ENCODE peak calls at places on chromosome 16, in four cellular contexts. Y is esophagus squamous epithelium, P is adrenal gland, I is ovary. Z is an unnamed sample.

GRCh38 chr16:85731179-85731578 is 19.7 kb downstream of the C16orf74 start:
- DNase-seq in I (no peak), P (no peak), Y (no peak), Z (no peak)

GRCh38 chr16:50067290-50067853 is 1.6 kb downstream of the HEATR3 start:
- DNase-seq in I (no peak), P (peak; percentile 41), Y (no peak), Z (no peak)

GRCh38 chr16:27993587-27993986 is 69.9 kb downstream of the GSG1L start:
- DNase-seq in P (no peak), Y (no peak), I (no peak), Z (peak; percentile 4)

GRCh38 chr16:67406628-67407027 is 9.6 kb downstream of the ZDHHC1 start:
- DNase-seq in Y (no peak), I (no peak), P (no peak), Z (no peak)

GRCh38 chr16:11138769-11139623 is 117.0 kb downstream of the SOCS1 start:
- DNase-seq in P (no peak), Y (no peak), I (no peak), Z (no peak)

GRCh38 chr16:85178006-85178591 is 65.8 kb upstream of the CIBAR2 start:
- DNase-seq in P (no peak), I (no peak), Y (no peak), Z (no peak)

GRCh38 chr16:58026705-58027340 is 1.3 kb downstream of the MMP15 start:
- DNase-seq in I (peak; percentile 32), P (no peak), Y (no peak), Z (no peak)

GRCh38 chr16:89407282-89407924 is 83.0 kb downstream of the ANKRD11 start:
- DNase-seq in I (no peak), Y (no peak), P (no peak), Z (no peak)

GRCh38 chr16:54620197-54620596 is 310.5 kb upstream of the IRX5 start:
- DNase-seq in Y (no peak), I (no peak), P (no peak), Z (no peak)

GRCh38 chr16:81185416-81185815 is 53.1 kb upstream of the BCO1 start:
- DNase-seq in P (no peak), I (no peak), Y (no peak), Z (no peak)

GRCh38 chr16:66509576-66509975 is 40.3 kb downstream of the TK2 start:
- DNase-seq in I (peak; percentile 29), Y (no peak), P (no peak), Z (peak; percentile 14)

GRCh38 chr16:24721830-24722238 is 7.6 kb upstream of the TNRC6A start:
- DNase-seq in Y (no peak), P (no peak), I (no peak), Z (no peak)

GRCh38 chr16:15811416-15811777 is 45.4 kb downstream of the MYH11 start:
- DNase-seq in Y (no peak), P (no peak), I (no peak), Z (no peak)

GRCh38 chr16:19127674-19128131 is 13.9 kb downstream of the ITPRIPL2 start:
- DNase-seq in Y (no peak), P (no peak), I (no peak), Z (no peak)

GRCh38 chr16:64872101-64872500 is 249.8 kb downstream of the CDH11 start:
- DNase-seq in P (no peak), I (no peak), Y (no peak), Z (no peak)

GRCh38 chr16:50664270-50664669 is 16.8 kb downstream of the SNX20 start:
- DNase-seq in I (no peak), P (no peak), Y (no peak), Z (no peak)

GRCh38 chr16:85359147-85359822 is 247.0 kb upstream of the CIBAR2 start:
- DNase-seq in I (no peak), Y (no peak), P (peak; percentile 67), Z (no peak)

GRCh38 chr16:86355538-86355937 is 154.8 kb upstream of the FOXF1 start:
- DNase-seq in I (no peak), P (no peak), Y (no peak), Z (no peak)

GRCh38 chr16:8476824-8477223 is 113.5 kb downstream of the TMEM114 start:
- DNase-seq in Y (no peak), P (no peak), I (no peak), Z (no peak)

GRCh38 chr16:81480856-81481821 is 36.5 kb downstream of the CMIP start:
- DNase-seq in I (no peak), Y (peak; percentile 38), P (peak; percentile 76), Z (peak; percentile 87)

GRCh38 chr16:56425439-56425832 is at the start of gene AMFR:
- DNase-seq in I (peak; percentile 74), P (peak; percentile 71), Y (no peak), Z (peak; percentile 81)
- TF ChIP-seq POLR2A in I (no peak), P (peak; percentile 67), Y (no peak), Z (no peak)

DNA sequence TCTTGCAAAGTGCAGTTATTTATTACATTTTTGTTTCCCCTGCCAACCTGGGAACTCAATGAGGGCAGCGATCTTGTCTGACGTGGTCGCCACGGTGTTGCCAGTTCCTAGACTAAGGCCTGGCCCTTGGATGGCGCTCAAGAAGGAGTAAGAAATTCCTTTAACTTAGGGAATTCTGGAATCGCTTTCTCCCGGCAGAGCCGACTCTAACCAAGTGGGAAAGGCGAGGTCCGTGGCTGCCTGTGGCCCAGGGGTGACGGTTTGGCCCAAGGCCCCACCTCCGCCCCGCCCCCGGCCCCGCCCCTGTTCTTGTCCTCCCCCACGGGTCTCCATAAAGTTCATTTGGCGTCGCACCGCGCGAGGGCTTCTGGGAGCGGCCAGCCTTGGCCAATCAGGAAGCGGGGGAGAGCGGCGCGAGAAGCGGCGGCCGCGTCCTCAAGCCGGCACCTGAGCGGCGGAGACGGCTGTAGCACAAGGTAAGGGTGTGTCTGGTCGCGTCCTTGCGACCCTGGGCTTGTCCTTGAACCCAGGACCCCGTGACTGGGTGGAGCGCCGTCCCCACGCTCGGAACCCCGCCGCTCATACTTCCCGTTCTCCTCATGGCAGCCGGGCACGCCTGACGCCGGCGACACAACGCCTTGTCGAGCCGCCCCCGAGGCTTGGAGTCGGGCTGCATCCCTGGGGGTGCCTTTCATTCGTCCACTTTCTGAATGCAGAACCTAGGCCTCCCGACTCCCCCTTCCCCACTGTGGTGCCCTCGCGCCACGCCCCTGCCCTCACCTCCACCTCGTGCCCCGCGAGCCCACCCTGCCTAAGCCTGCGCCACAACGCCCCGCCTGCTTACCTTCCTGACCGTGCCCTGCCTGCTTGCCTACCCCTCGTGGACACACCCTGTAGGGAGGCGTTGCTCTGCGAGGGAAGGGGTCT is at the start of gene NUP93:
- DNase-seq in Y (peak; percentile 59), I (peak; percentile 92), P (peak; percentile 93), Z (peak; percentile 88)
- TF ChIP-seq POLR2A in Y (no peak), I (no peak), P (peak; percentile 74), Z (peak; percentile 39)

DNA sequence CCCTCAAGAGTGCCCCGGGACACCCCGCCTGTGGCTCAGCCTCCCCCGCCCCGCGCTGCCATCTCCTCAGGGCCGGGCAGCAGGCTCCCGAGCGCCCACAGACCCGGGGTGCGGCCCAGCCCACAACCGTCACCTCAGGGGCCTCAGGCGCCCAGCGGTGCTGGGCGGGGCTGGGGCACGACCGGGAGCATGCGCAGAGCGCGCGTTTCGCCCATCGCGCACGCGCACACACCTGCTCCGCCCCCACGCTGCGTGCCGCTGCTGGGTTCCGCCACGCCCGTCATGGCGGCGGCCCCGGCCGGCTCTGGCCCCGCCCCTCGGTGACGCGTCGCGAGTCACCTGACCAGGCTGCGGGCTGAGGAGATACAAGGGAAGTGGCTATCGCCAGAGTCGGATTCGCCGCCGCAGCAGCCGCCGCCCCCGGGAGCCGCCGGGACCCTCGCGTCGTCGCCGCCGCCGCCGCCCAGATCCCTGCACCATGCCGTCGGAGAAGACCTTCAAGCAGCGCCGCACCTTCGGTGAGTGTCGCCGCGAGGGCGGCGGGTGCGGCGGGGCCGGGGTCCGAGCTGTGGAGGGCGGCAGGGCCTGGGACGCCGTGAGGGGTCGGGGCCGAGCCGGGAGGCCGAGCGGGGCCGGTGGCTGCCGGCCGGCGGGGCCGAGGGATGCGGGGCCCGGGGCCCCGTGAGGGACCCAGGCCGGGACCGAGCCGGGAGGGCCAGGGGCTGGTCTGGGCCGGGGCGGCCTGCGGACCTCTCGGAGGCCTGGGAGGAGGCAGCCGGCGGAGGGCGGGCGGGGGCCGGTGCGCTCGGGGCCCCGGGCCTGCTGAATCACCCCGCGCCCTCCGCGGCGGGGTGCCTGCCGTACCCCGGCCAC is at the start of gene MAP1LC3B:
- DNase-seq in Y (peak; percentile 95), I (peak; percentile 100), P (peak; percentile 97), Z (peak; percentile 96)
- TF ChIP-seq POLR2A in Y (no peak), I (peak; percentile 98), P (peak; percentile 100), Z (peak; percentile 97)

GRCh38 chr16:74991593-74992403 is 6.9 kb upstream of the WDR59 start:
- DNase-seq in Y (no peak), I (no peak), P (peak; percentile 66), Z (peak; percentile 60)
- TF ChIP-seq POLR2A in Y (no peak), I (no peak), P (no peak), Z (no peak)

DNA sequence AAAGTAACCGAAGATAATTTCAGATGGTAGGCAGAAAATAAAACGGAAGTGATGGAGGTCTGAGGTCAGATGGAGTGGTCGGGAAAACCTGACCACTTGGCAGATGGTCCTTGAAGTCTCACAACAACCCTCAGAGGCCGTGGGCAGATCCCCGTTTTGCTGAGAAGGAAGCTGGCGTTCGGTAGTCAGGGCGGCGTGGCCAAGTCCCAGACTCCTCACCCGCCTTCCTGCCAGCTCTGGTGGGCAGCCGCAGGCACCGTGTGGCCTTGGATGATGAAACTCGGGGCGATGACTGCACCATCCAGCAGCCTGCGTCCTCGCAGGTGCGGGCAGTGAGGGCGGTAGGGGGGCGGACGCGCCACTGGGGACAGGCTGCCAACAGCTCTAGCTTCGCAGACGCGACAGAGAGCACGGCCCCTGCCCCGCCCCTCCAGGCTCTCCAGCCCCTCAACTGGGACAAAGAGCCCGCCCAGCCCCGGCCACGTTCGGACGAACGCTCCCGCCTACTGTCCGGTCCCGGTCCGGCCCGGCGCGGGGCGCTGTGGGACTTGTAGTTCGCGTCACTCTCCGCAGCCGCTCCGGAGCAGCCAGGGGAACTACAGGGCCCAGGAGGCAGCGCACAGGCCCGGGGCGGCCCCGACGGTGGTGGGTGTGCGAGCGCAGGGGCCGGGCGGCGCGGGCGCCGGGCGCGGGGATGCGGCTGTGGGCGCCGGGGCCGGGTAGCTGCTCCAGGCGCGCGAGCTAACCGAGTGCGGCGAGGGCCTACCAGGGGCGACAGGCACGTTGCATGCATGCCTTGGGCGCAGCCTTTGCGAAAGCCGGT is at the start of gene GPT2:
- DNase-seq in I (peak; percentile 93), Y (peak; percentile 71), P (peak; percentile 98), Z (peak; percentile 92)
- TF ChIP-seq POLR2A in I (no peak), Y (no peak), P (peak; percentile 70), Z (peak; percentile 9)

DNA sequence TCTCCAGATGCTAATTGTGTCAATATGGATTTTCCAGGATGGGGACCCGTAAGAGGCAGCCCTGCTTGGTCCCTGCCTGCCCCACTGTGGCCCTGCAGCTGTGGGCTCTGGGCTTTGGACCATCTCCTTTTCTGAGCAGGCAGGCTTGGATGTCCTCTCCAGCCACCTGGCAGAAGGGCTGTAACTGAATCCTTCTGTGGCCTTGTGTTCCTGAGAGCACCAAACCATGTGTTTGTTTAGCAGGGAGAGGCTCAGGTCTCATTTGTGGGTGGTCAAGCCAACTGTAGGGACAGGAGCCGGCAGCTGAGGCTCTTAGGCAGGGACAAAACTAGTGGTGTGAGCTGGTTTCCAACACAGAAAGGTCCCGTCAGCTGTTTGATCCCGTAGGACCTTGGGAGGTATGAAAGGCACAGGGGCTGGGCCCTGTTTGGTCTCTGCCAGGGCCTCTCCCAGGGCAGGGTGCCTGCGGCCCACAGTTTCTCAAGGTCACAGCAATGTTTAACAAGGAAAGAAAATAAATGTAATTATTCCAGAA is 18.5 kb downstream of the SEC14L5 start:
- DNase-seq in Y (no peak), P (peak; percentile 65), I (no peak), Z (no peak)
- TF ChIP-seq POLR2A in Y (no peak), P (peak; percentile 18), I (no peak), Z (no peak)